ENCODE peak calls at places on chromosomes 11 and 22, in ten cellular contexts. One of them, this sample, is unnamed.
A peak's percentile ranks its signal among the peaks of the same experiment; 100 is the strongest.

GRCh38 chr22:20741634-20742581 is 32.0 kb upstream of the SERPIND1 start:
- DNase-seq in right lobe of liver: no peak
- DNase-seq in IMR-90: peak; percentile 13
- DNase-seq in stomach: no peak
- DNase-seq in uterus: no peak
- DNase-seq in HCT116: peak; percentile 18
- DNase-seq in esophagus squamous epithelium: no peak
- DNase-seq in ovary: no peak
- DNase-seq in Peyer's patch: peak; percentile 60
- DNase-seq in adrenal gland: no peak
- DNase-seq in this sample: no peak

GRCh38 chr11:86291466-86292262 is 10.4 kb upstream of the HIKESHI start:
- DNase-seq in right lobe of liver: peak; percentile 51
- DNase-seq in IMR-90: peak; percentile 55
- DNase-seq in stomach: peak; percentile 47
- DNase-seq in uterus: peak; percentile 25
- DNase-seq in HCT116: peak; percentile 39
- DNase-seq in esophagus squamous epithelium: no peak
- DNase-seq in ovary: peak; percentile 68
- DNase-seq in Peyer's patch: peak; percentile 67
- DNase-seq in adrenal gland: peak; percentile 59
- DNase-seq in this sample: no peak

GRCh38 chr11:22169833-22170232 is 23.1 kb upstream of the ANO5 start:
- DNase-seq in right lobe of liver: no peak
- DNase-seq in IMR-90: peak; percentile 0
- DNase-seq in stomach: no peak
- DNase-seq in uterus: no peak
- DNase-seq in HCT116: no peak
- DNase-seq in esophagus squamous epithelium: no peak
- DNase-seq in ovary: no peak
- DNase-seq in Peyer's patch: no peak
- DNase-seq in adrenal gland: no peak
- DNase-seq in this sample: no peak

GRCh38 chr11:63811522-63811921 is 1.7 kb upstream of the SPINDOC start:
- DNase-seq in right lobe of liver: no peak
- DNase-seq in IMR-90: no peak
- DNase-seq in stomach: no peak
- DNase-seq in uterus: no peak
- DNase-seq in HCT116: no peak
- DNase-seq in esophagus squamous epithelium: no peak
- DNase-seq in ovary: no peak
- DNase-seq in Peyer's patch: no peak
- DNase-seq in adrenal gland: no peak
- DNase-seq in this sample: no peak

GRCh38 chr11:126115253-126115540 is 52.5 kb upstream of the CDON start:
- DNase-seq in right lobe of liver: peak; percentile 66
- DNase-seq in IMR-90: no peak
- DNase-seq in stomach: peak; percentile 91
- DNase-seq in uterus: no peak
- DNase-seq in HCT116: no peak
- DNase-seq in esophagus squamous epithelium: no peak
- DNase-seq in ovary: peak; percentile 69
- DNase-seq in Peyer's patch: no peak
- DNase-seq in adrenal gland: no peak
- DNase-seq in this sample: no peak

GRCh38 chr22:17842386-17842785 is 68.1 kb upstream of the BID start:
- DNase-seq in right lobe of liver: peak; percentile 83
- DNase-seq in IMR-90: no peak
- DNase-seq in stomach: peak; percentile 49
- DNase-seq in uterus: peak; percentile 81
- DNase-seq in HCT116: no peak
- DNase-seq in esophagus squamous epithelium: no peak
- DNase-seq in ovary: peak; percentile 81
- DNase-seq in Peyer's patch: peak; percentile 82
- DNase-seq in adrenal gland: peak; percentile 66
- DNase-seq in this sample: no peak

GRCh38 chr22:46212195-46212594 is 37.9 kb downstream of the CDPF1 start:
- DNase-seq in right lobe of liver: no peak
- DNase-seq in IMR-90: no peak
- DNase-seq in stomach: no peak
- DNase-seq in uterus: no peak
- DNase-seq in HCT116: no peak
- DNase-seq in esophagus squamous epithelium: no peak
- DNase-seq in ovary: no peak
- DNase-seq in Peyer's patch: no peak
- DNase-seq in adrenal gland: no peak
- DNase-seq in this sample: no peak

GRCh38 chr11:330307-330693 is 9.6 kb upstream of the IFITM3 start:
- DNase-seq in right lobe of liver: peak; percentile 48
- DNase-seq in IMR-90: no peak
- DNase-seq in stomach: no peak
- DNase-seq in uterus: peak; percentile 17
- DNase-seq in HCT116: no peak
- DNase-seq in esophagus squamous epithelium: no peak
- DNase-seq in ovary: no peak
- DNase-seq in Peyer's patch: no peak
- DNase-seq in adrenal gland: no peak
- DNase-seq in this sample: no peak

GRCh38 chr11:24312464-24313238 is 184.2 kb upstream of the LUZP2 start:
- DNase-seq in right lobe of liver: no peak
- DNase-seq in IMR-90: peak; percentile 84
- DNase-seq in stomach: no peak
- DNase-seq in uterus: no peak
- DNase-seq in HCT116: no peak
- DNase-seq in esophagus squamous epithelium: no peak
- DNase-seq in ovary: no peak
- DNase-seq in Peyer's patch: no peak
- DNase-seq in adrenal gland: no peak
- DNase-seq in this sample: no peak

GRCh38 chr11:105979997-105980703 is 41.9 kb downstream of the MSANTD4 start:
- DNase-seq in right lobe of liver: no peak
- DNase-seq in IMR-90: no peak
- DNase-seq in stomach: no peak
- DNase-seq in uterus: no peak
- DNase-seq in HCT116: no peak
- DNase-seq in esophagus squamous epithelium: no peak
- DNase-seq in ovary: no peak
- DNase-seq in Peyer's patch: no peak
- DNase-seq in adrenal gland: no peak
- DNase-seq in this sample: no peak

GRCh38 chr11:86116996-86117705 is 48.3 kb upstream of the PICALM start:
- DNase-seq in right lobe of liver: no peak
- DNase-seq in IMR-90: peak; percentile 65
- DNase-seq in stomach: no peak
- DNase-seq in uterus: no peak
- DNase-seq in HCT116: no peak
- DNase-seq in esophagus squamous epithelium: no peak
- DNase-seq in ovary: no peak
- DNase-seq in Peyer's patch: no peak
- DNase-seq in adrenal gland: no peak
- DNase-seq in this sample: no peak

GRCh38 chr22:31144223-31144622 is 3.9 kb upstream of the PLA2G3 start:
- DNase-seq in right lobe of liver: no peak
- DNase-seq in IMR-90: peak; percentile 50
- DNase-seq in stomach: no peak
- DNase-seq in uterus: no peak
- DNase-seq in HCT116: no peak
- DNase-seq in esophagus squamous epithelium: no peak
- DNase-seq in ovary: no peak
- DNase-seq in Peyer's patch: peak; percentile 68
- DNase-seq in adrenal gland: no peak
- DNase-seq in this sample: no peak

GRCh38 chr11:86440305-86440716 is 65.6 kb downstream of the CCDC81 start:
- DNase-seq in right lobe of liver: no peak
- DNase-seq in IMR-90: peak; percentile 55
- DNase-seq in stomach: no peak
- DNase-seq in uterus: peak; percentile 32
- DNase-seq in HCT116: no peak
- DNase-seq in esophagus squamous epithelium: no peak
- DNase-seq in ovary: no peak
- DNase-seq in Peyer's patch: no peak
- DNase-seq in adrenal gland: no peak
- DNase-seq in this sample: peak; percentile 62

GRCh38 chr11:118690553-118691304 is 11.3 kb upstream of the TREH start:
- DNase-seq in right lobe of liver: no peak
- DNase-seq in IMR-90: no peak
- DNase-seq in stomach: no peak
- DNase-seq in uterus: no peak
- DNase-seq in HCT116: no peak
- DNase-seq in esophagus squamous epithelium: no peak
- DNase-seq in ovary: peak; percentile 26
- DNase-seq in Peyer's patch: no peak
- DNase-seq in adrenal gland: no peak
- DNase-seq in this sample: no peak

GRCh38 chr11:118688851-118689502 is 9.5 kb upstream of the TREH start:
- DNase-seq in right lobe of liver: peak; percentile 47
- DNase-seq in IMR-90: no peak
- DNase-seq in stomach: no peak
- DNase-seq in uterus: no peak
- DNase-seq in HCT116: no peak
- DNase-seq in esophagus squamous epithelium: no peak
- DNase-seq in ovary: peak; percentile 24
- DNase-seq in Peyer's patch: no peak
- DNase-seq in adrenal gland: peak; percentile 10
- DNase-seq in this sample: no peak

GRCh38 chr11:118689852-118690552 is 10.6 kb upstream of the TREH start:
- DNase-seq in right lobe of liver: peak; percentile 99
- DNase-seq in IMR-90: peak; percentile 73
- DNase-seq in stomach: peak; percentile 84
- DNase-seq in uterus: peak; percentile 77
- DNase-seq in HCT116: peak; percentile 91
- DNase-seq in esophagus squamous epithelium: peak; percentile 81
- DNase-seq in ovary: peak; percentile 94
- DNase-seq in Peyer's patch: peak; percentile 91
- DNase-seq in adrenal gland: peak; percentile 98
- DNase-seq in this sample: peak; percentile 89

GRCh38 chr11:118687906-118688305 is 8.5 kb upstream of the TREH start:
- DNase-seq in right lobe of liver: no peak
- DNase-seq in IMR-90: no peak
- DNase-seq in stomach: no peak
- DNase-seq in uterus: no peak
- DNase-seq in HCT116: no peak
- DNase-seq in esophagus squamous epithelium: no peak
- DNase-seq in ovary: no peak
- DNase-seq in Peyer's patch: no peak
- DNase-seq in adrenal gland: no peak
- DNase-seq in this sample: no peak

GRCh38 chr11:118689503-118689851 is 10.0 kb upstream of the TREH start:
- DNase-seq in right lobe of liver: no peak
- DNase-seq in IMR-90: no peak
- DNase-seq in stomach: no peak
- DNase-seq in uterus: no peak
- DNase-seq in HCT116: no peak
- DNase-seq in esophagus squamous epithelium: no peak
- DNase-seq in ovary: peak; percentile 43
- DNase-seq in Peyer's patch: no peak
- DNase-seq in adrenal gland: no peak
- DNase-seq in this sample: no peak
- H3K27ac ChIP-seq in right lobe of liver: peak overlapping the region; percentile 74
- H3K27ac ChIP-seq in IMR-90: no peak overlapping the region
- H3K27ac ChIP-seq in stomach: peak overlapping the region; percentile 75
- H3K27ac ChIP-seq in uterus: peak overlapping the region; percentile 61
- H3K27ac ChIP-seq in HCT116: peak overlapping the region; percentile 69
- H3K27ac ChIP-seq in esophagus squamous epithelium: peak overlapping the region; percentile 83
- H3K27ac ChIP-seq in ovary: peak overlapping the region; percentile 10
- H3K27ac ChIP-seq in Peyer's patch: peak overlapping the region; percentile 24
- H3K27ac ChIP-seq in adrenal gland: no peak overlapping the region
- H3K27ac ChIP-seq in this sample: peak overlapping the region; percentile 77

DNA sequence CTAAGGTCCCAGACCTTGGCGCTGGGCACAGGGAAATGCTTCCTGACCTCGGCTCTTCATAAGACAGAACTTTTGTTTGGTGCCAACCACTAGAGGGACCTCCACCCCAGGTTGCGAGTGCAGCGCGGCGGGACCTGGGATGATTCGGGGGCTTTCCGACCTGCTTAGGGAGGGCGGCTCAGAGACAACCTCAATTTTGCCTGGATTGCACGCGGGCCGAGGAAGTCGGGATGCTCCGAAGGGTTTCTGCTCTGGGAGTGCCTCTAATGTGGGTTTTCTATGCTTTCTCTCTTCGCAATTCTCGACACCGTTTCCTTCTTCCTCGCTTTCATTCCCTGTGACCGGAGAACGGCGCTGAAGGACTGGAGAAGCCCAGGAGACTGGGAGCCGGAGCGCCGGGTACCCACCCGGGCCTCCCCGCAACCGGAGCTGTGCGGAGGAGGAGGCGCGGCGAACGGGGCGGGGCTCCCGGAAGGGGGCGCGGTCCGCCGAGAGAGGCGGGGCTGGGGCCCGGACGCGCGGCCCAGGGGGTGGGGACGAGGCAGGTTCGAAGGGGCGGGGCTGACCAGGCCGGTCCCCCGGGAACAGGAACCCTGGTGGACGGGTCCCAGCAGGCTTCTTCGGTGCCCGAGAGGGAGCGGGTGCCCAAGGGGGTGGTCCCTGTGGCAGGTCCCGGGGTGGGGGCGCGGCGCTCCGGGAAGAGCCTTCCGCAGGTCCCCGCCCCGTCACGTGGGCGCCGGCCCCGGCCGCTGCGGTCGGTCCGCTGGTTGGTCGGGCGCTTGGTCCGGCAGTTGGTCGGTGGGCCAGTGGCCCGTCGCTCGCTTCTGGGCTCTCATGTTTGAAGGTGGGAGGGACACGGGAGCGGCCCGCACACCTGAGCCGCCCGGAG is at the start of gene PPFIBP2:
- DNase-seq in right lobe of liver: peak; percentile 98
- DNase-seq in IMR-90: peak; percentile 47
- DNase-seq in stomach: peak; percentile 88
- DNase-seq in uterus: peak; percentile 74
- DNase-seq in HCT116: peak; percentile 40
- DNase-seq in esophagus squamous epithelium: no peak
- DNase-seq in ovary: peak; percentile 87
- DNase-seq in Peyer's patch: peak; percentile 92
- DNase-seq in adrenal gland: peak; percentile 83
- DNase-seq in this sample: peak; percentile 88
- TF ChIP-seq POLR2A in right lobe of liver: peak; percentile 92
- TF ChIP-seq POLR2A in IMR-90: no peak
- TF ChIP-seq POLR2A in stomach: no peak
- TF ChIP-seq POLR2A in uterus: peak; percentile 38
- TF ChIP-seq POLR2A in HCT116: no peak
- TF ChIP-seq POLR2A in esophagus squamous epithelium: no peak
- TF ChIP-seq POLR2A in ovary: peak; percentile 46
- TF ChIP-seq POLR2A in Peyer's patch: peak; percentile 41
- TF ChIP-seq POLR2A in adrenal gland: peak; percentile 54
- TF ChIP-seq POLR2A in this sample: peak; percentile 92

GRCh38 chr22:27212617-27213177 is 555.3 kb downstream of the MIAT start:
- DNase-seq in right lobe of liver: no peak
- DNase-seq in IMR-90: peak; percentile 98
- DNase-seq in stomach: no peak
- DNase-seq in uterus: peak; percentile 92
- DNase-seq in HCT116: no peak
- DNase-seq in esophagus squamous epithelium: no peak
- DNase-seq in ovary: peak; percentile 76
- DNase-seq in Peyer's patch: peak; percentile 84
- DNase-seq in adrenal gland: peak; percentile 63
- DNase-seq in this sample: peak; percentile 71
- H3K27ac ChIP-seq in right lobe of liver: no peak overlapping the region
- H3K27ac ChIP-seq in IMR-90: peak overlapping the region; percentile 20
- H3K27ac ChIP-seq in stomach: peak overlapping the region; percentile 59
- H3K27ac ChIP-seq in uterus: peak overlapping the region; percentile 81
- H3K27ac ChIP-seq in HCT116: no peak overlapping the region
- H3K27ac ChIP-seq in esophagus squamous epithelium: peak overlapping the region; percentile 72
- H3K27ac ChIP-seq in ovary: peak overlapping the region; percentile 78
- H3K27ac ChIP-seq in Peyer's patch: no peak overlapping the region
- H3K27ac ChIP-seq in adrenal gland: no peak overlapping the region
- H3K27ac ChIP-seq in this sample: peak overlapping the region; percentile 52

GRCh38 chr11:124760205-124760652 is 1.9 kb downstream of the ESAM start:
- DNase-seq in right lobe of liver: no peak
- DNase-seq in IMR-90: no peak
- DNase-seq in stomach: no peak
- DNase-seq in uterus: no peak
- DNase-seq in HCT116: no peak
- DNase-seq in esophagus squamous epithelium: no peak
- DNase-seq in ovary: no peak
- DNase-seq in Peyer's patch: no peak
- DNase-seq in adrenal gland: no peak
- DNase-seq in this sample: no peak
- TF ChIP-seq POLR2A in right lobe of liver: no peak
- TF ChIP-seq POLR2A in IMR-90: no peak
- TF ChIP-seq POLR2A in stomach: no peak
- TF ChIP-seq POLR2A in uterus: no peak
- TF ChIP-seq POLR2A in HCT116: no peak
- TF ChIP-seq POLR2A in esophagus squamous epithelium: no peak
- TF ChIP-seq POLR2A in ovary: no peak
- TF ChIP-seq POLR2A in Peyer's patch: no peak
- TF ChIP-seq POLR2A in adrenal gland: no peak
- TF ChIP-seq POLR2A in this sample: no peak

This sample was measured in gastrocnemius medialis.